ENCODE peak calls at places on chromosomes 5 and 9, in five cellular contexts. C is heart left ventricle, F is H9, V is Peyer's patch, Q is adrenal gland. R is an unnamed sample.
A peak's percentile ranks its signal among the peaks of the same experiment; 100 is the strongest.

GRCh38 chr5:42461507-42461906 is 38.3 kb downstream of the GHR start:
- DNase-seq in C (no peak), F (no peak), V (no peak), Q (no peak), R (no peak)

GRCh38 chr9:99398241-99398640 is 176.2 kb downstream of the SEC61B start:
- DNase-seq in C (no peak), F (no peak), V (no peak), Q (no peak), R (no peak)

GRCh38 chr9:109989296-109989695 is 209.3 kb downstream of the PALM2AKAP2 start:
- DNase-seq in C (no peak), F (no peak), V (no peak), Q (no peak), R (no peak)

GRCh38 chr9:37293664-37294524 is 128.6 kb upstream of the GRHPR start:
- DNase-seq in C (no peak), F (no peak), V (no peak), Q (no peak), R (no peak)

GRCh38 chr9:79707589-79707988 is 135.8 kb downstream of the TLE4 start:
- DNase-seq in C (no peak), F (no peak), V (no peak), Q (no peak), R (no peak)

GRCh38 chr5:115709585-115709984 is 83.7 kb upstream of the TMED7 start:
- DNase-seq in C (no peak), F (no peak), V (no peak), Q (no peak), R (no peak)

GRCh38 chr5:108521011-108521700 is 139.3 kb upstream of the FBXL17 start:
- DNase-seq in C (no peak), F (no peak), V (no peak), Q (no peak), R (no peak)

GRCh38 chr9:135850737-135851136 is 56.6 kb downstream of the CAMSAP1 start:
- DNase-seq in C (no peak), F (no peak), V (no peak), Q (no peak), R (no peak)

GRCh38 chr5:10503321-10503720 is 60.5 kb upstream of the ANKRD33B start:
- DNase-seq in C (no peak), F (no peak), V (no peak), Q (no peak), R (no peak)

GRCh38 chr9:131125288-131126058 is at the start of gene NUP214:
- DNase-seq in C (peak; percentile 100), F (peak; percentile 98), V (peak; percentile 100), Q (peak; percentile 99), R (peak; percentile 98)

GRCh38 chr9:124386201-124386600 is 29.0 kb downstream of the PSMB7 start:
- DNase-seq in C (no peak), F (no peak), V (no peak), Q (no peak), R (no peak)

GRCh38 chr9:121735792-121736130 is 84.3 kb downstream of the DAB2IP start:
- DNase-seq in C (no peak), F (peak; percentile 50), V (no peak), Q (no peak), R (no peak)

GRCh38 chr5:105907016-105907415 is 1763.7 kb downstream of the EFNA5 start:
- DNase-seq in C (no peak), F (no peak), V (no peak), Q (no peak), R (no peak)

GRCh38 chr9:76634356-76635054 is 129.7 kb upstream of the PCA3 start:
- DNase-seq in C (no peak), F (no peak), V (no peak), Q (no peak), R (no peak)

GRCh38 chr9:94872921-94873511 is 146.5 kb downstream of the AOPEP start:
- DNase-seq in C (no peak), F (no peak), V (no peak), Q (no peak), R (no peak)

GRCh38 chr5:22471154-22471553 is 382.0 kb downstream of the CDH12 start:
- DNase-seq in C (no peak), F (no peak), V (no peak), Q (no peak), R (no peak)

GRCh38 chr5:108521841-108522506 is 140.1 kb upstream of the FBXL17 start:
- DNase-seq in C (no peak), F (no peak), V (no peak), Q (peak; percentile 33), R (no peak)

GRCh38 chr9:126170286-126170823 is 156.3 kb upstream of the MVB12B start:
- DNase-seq in C (no peak), F (no peak), V (no peak), Q (peak; percentile 4), R (no peak)

GRCh38 chr5:126003309-126003708 is 419.9 kb upstream of the GRAMD2B start:
- DNase-seq in C (peak; percentile 63), F (no peak), V (no peak), Q (no peak), R (no peak)

GRCh38 chr9:91166796-91167366 is 194.8 kb downstream of the AUH start:
- DNase-seq in C (no peak), F (no peak), V (peak; percentile 39), Q (peak; percentile 14), R (no peak)

GRCh38 chr9:131676431-131676972 is 63.4 kb downstream of the RAPGEF1 start:
- DNase-seq in C (no peak), F (no peak), V (peak; percentile 72), Q (no peak), R (no peak)

GRCh38 chr5:179400020-179400419 is 54.8 kb upstream of the ADAMTS2 start:
- DNase-seq in C (no peak), F (peak; percentile 4), V (no peak), Q (no peak), R (no peak)

GRCh38 chr5:146329697-146330096 is 8.9 kb upstream of the POU4F3 start:
- DNase-seq in C (no peak), F (no peak), V (no peak), Q (no peak), R (no peak)

GRCh38 chr5:9924614-9925013 is 294.5 kb upstream of the TAS2R1 start:
- DNase-seq in C (no peak), F (no peak), V (no peak), Q (no peak), R (peak; percentile 76)

DNA sequence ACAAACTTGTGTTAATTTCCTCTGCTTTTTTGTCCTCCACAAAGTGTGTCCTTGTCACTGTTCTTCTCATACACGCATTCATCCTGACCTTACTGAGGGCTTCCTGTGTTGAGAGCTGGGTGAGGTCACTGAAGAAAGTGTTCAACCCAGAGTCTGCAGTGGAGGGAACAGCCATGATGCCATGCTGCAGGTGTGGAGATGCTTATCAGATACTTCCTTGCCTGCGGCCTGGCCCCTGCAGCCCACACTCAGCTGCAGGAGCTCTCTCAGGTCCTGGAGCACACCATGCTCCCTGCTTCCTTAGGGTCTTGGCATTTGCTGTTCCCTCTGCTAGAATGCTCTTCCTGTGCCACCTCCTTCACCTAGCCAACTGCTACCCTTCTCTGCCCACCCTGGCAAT is 108.1 kb upstream of the SPRY4 start:
- DNase-seq in C (no peak), F (no peak), V (peak; percentile 60), Q (no peak), R (no peak)
- H3K4me1 ChIP-seq in C (peaks cover 7% of the 10 kb centered on the region), F (peaks cover 6% of the 10 kb centered on the region), V (no peaks in the 10 kb centered on the region), Q (no peaks in the 10 kb centered on the region), R (no peaks in the 10 kb centered on the region)

GRCh38 chr5:173670791-173671120 is 54.3 kb upstream of the BOD1 start:
- DNase-seq in C (no peak), F (peak; percentile 29), V (no peak), Q (no peak), R (no peak)

GRCh38 chr5:173671121-173671949 is 54.9 kb upstream of the BOD1 start:
- DNase-seq in C (peak; percentile 68), F (peak; percentile 35), V (peak; percentile 60), Q (peak; percentile 97), R (no peak)

GRCh38 chr5:173675287-173675996 is 59.0 kb upstream of the BOD1 start:
- DNase-seq in C (no peak), F (peak; percentile 18), V (no peak), Q (peak; percentile 76), R (no peak)

GRCh38 chr5:173672891-173673290 is 56.4 kb upstream of the BOD1 start:
- DNase-seq in C (no peak), F (peak; percentile 20), V (no peak), Q (peak; percentile 47), R (no peak)

DNA sequence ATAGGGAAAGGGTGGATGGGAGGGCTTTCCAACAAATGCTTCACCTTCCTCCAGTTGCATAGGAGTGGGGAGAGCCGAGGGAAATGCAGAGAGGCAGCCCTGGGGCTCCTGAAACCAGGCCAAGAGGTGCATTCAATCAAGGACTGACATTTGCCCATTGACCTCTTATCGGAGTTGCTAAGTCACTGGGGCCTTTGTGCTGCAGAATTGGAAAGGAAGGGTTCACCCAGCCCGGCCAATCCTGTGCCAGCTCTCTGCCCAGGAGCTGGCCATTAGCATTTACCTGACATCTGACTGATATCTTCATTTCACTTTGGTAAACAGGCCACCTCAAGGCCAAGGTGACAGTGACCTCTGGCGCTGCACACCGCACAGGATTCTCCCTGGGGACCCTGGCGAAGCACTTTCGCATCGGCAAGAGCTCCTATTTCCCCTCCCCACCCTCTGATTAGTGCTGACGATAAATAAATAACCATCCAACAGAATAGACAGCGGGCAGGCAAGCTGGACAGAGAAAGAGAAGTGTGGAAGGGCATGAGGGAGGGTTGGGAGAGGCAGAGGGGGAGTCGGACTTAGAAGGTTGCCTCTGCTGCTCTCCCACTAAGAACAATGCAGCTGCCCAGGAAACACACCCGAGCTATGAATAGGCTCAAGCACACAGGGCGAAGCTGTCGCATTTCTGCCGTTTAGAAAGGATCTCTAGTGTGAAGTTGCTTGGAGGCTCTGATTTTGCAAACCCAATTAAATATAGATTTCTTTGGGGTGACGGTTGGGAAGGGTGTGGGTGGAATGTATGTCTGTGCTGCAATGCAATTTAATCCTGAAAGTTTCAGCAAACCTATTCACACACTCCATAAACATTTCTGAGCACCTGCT is 57.1 kb upstream of the BOD1 start:
- DNase-seq in C (no peak), F (peak; percentile 23), V (no peak), Q (peak; percentile 65), R (no peak)
- H3K27ac ChIP-seq in C (no peak overlapping the region), F (no peak overlapping the region), V (no peak overlapping the region), Q (peak overlapping the region; percentile 93), R (no peak overlapping the region)

DNA sequence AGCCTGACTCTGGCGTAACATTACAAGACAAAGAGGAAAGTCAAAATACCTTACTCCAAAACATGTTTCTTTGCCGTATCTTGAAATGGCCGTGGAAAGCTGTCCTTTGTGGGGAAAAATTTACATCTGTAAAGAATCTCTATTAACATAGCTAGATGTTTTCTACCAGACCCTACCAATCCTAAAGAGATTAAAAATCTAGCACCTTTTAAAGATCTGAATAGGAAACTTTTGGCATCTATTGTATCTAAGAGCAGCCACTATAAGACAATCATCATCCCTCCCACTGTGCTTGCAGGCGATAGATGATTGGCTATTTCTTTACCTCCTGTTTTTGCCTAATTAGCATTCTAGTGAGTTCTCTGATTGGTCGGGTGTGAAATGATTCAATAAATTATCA is 82.5 kb upstream of the SNCAIP start:
- DNase-seq in C (no peak), F (no peak), V (no peak), Q (no peak), R (no peak)
- TF ChIP-seq CTCF in C (no peak), F (no peak), V (no peak), Q (no peak), R (no peak)

DNA sequence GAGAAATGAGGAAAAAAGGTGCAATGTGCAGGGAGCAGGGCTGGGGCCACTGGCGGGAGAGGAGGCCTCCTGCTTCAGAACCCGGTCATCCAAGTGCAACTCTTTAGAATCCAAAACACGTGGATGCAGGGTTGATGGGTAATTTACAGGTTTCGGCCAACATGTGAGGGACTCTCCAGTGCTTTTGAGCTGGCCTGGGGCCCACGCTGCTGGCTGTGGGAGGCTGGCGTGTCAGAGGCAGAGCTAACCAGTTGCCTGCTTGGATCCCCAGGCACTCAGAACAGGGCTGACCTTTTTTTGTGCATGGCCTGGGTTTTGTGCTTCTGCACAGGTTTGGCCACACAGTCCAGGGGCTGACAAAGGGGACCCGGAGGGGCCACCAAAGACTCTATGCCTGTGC is 61.6 kb downstream of the GADD45G start:
- DNase-seq in C (no peak), F (no peak), V (no peak), Q (no peak), R (no peak)
- H3K4me1 ChIP-seq in C (peaks cover 10% of the 10 kb centered on the region), F (peaks cover 12% of the 10 kb centered on the region), V (peaks cover 16% of the 10 kb centered on the region), Q (peaks cover 20% of the 10 kb centered on the region), R (peaks cover 6% of the 10 kb centered on the region)